ENCODE peak calls at places on chromosomes 16 and 17, in four cellular contexts. P is Peyer's patch; N is GM19239; E is effector CD4-positive, alpha-beta T cell. G is an unnamed sample.
A peak's percentile ranks its signal among the peaks of the same experiment; 100 is the strongest.

GRCh38 chr17:67025216-67025792 is 19.1 kb upstream of the CACNG1 start:
- DNase-seq in P (peak; percentile 57), N (no peak), E (no peak), G (no peak)

GRCh38 chr17:46191332-46192210 is 1.7 kb downstream of the KANSL1 start:
- DNase-seq in P (no peak), E (no peak), N (peak; percentile 22), G (no peak)

GRCh38 chr17:65463242-65463641 is 98.2 kb downstream of the AXIN2 start:
- DNase-seq in P (no peak), E (no peak), N (no peak), G (no peak)

GRCh38 chr17:62688398-62689140 is 61.1 kb downstream of the MRC2 start:
- DNase-seq in E (no peak), N (no peak), P (no peak), G (no peak)

GRCh38 chr16:83458612-83459011 is 349.2 kb upstream of the HSBP1 start:
- DNase-seq in P (no peak), E (no peak), N (peak; percentile 38), G (peak; percentile 44)

GRCh38 chr16:57264950-57265371 is 19.5 kb downstream of the PLLP start:
- DNase-seq in P (peak; percentile 82), N (no peak), E (no peak), G (no peak)

GRCh38 chr17:17849147-17849820 is 12.5 kb upstream of the SREBF1 start:
- DNase-seq in N (no peak), P (peak; percentile 87), E (peak; percentile 66), G (peak; percentile 64)

GRCh38 chr17:77375917-77376651 is 235.3 kb downstream of the SEC14L1 start:
- DNase-seq in E (peak; percentile 36), N (no peak), P (peak; percentile 87), G (no peak)